ENCODE peak calls at places on chromosomes 7 and 10, in seven cellular contexts. One of them, this sample, is unnamed.

GRCh38 chr10:92965314-92965713 is 95.3 kb upstream of the CYP26C1 start:
- DNase-seq in right lobe of liver: no peak
- DNase-seq in prostate gland: no peak
- DNase-seq in H1: no peak
- DNase-seq in HCT116: peak; percentile 34
- DNase-seq in IMR-90: peak; percentile 73
- DNase-seq in breast epithelium: no peak
- DNase-seq in this sample: no peak

GRCh38 chr7:102286237-102287081 is at the start of gene SH2B2:
- DNase-seq in right lobe of liver: peak; percentile 81
- DNase-seq in prostate gland: peak; percentile 74
- DNase-seq in H1: no peak
- DNase-seq in HCT116: no peak
- DNase-seq in IMR-90: peak; percentile 49
- DNase-seq in breast epithelium: no peak
- DNase-seq in this sample: peak; percentile 67

GRCh38 chr10:133258066-133258817 is 18.4 kb downstream of the ADAM8 start:
- DNase-seq in right lobe of liver: no peak
- DNase-seq in prostate gland: peak; percentile 83
- DNase-seq in H1: no peak
- DNase-seq in HCT116: no peak
- DNase-seq in IMR-90: no peak
- DNase-seq in breast epithelium: no peak
- DNase-seq in this sample: no peak

GRCh38 chr7:140176811-140177702 is at the start of gene KDM7A:
- DNase-seq in right lobe of liver: peak; percentile 95
- DNase-seq in prostate gland: peak; percentile 86
- DNase-seq in H1: peak; percentile 47
- DNase-seq in HCT116: peak; percentile 69
- DNase-seq in IMR-90: peak; percentile 91
- DNase-seq in breast epithelium: peak; percentile 80
- DNase-seq in this sample: peak; percentile 94

GRCh38 chr10:90417466-90418210 is 440.2 kb downstream of the HTR7 start:
- DNase-seq in right lobe of liver: no peak
- DNase-seq in prostate gland: no peak
- DNase-seq in H1: no peak
- DNase-seq in HCT116: no peak
- DNase-seq in IMR-90: peak; percentile 41
- DNase-seq in breast epithelium: no peak
- DNase-seq in this sample: no peak

GRCh38 chr7:46881507-46882127 is 700.3 kb downstream of the TNS3 start:
- DNase-seq in right lobe of liver: no peak
- DNase-seq in prostate gland: no peak
- DNase-seq in H1: no peak
- DNase-seq in HCT116: peak; percentile 22
- DNase-seq in IMR-90: no peak
- DNase-seq in breast epithelium: no peak
- DNase-seq in this sample: no peak

GRCh38 chr7:22395222-22395621 is 38.3 kb upstream of the RAPGEF5 start:
- DNase-seq in right lobe of liver: no peak
- DNase-seq in prostate gland: no peak
- DNase-seq in H1: no peak
- DNase-seq in HCT116: no peak
- DNase-seq in IMR-90: no peak
- DNase-seq in breast epithelium: no peak
- DNase-seq in this sample: no peak

GRCh38 chr10:75466886-75467285 is 35.5 kb downstream of the LRMDA start:
- DNase-seq in right lobe of liver: no peak
- DNase-seq in prostate gland: no peak
- DNase-seq in H1: no peak
- DNase-seq in HCT116: no peak
- DNase-seq in IMR-90: no peak
- DNase-seq in breast epithelium: no peak
- DNase-seq in this sample: no peak

GRCh38 chr10:21467633-21468032 is 57.8 kb downstream of the SKIDA1 start:
- DNase-seq in right lobe of liver: no peak
- DNase-seq in prostate gland: no peak
- DNase-seq in H1: no peak
- DNase-seq in HCT116: no peak
- DNase-seq in IMR-90: no peak
- DNase-seq in breast epithelium: no peak
- DNase-seq in this sample: no peak

GRCh38 chr10:22433875-22434274 is 88.6 kb downstream of the SPAG6 start:
- DNase-seq in right lobe of liver: no peak
- DNase-seq in prostate gland: no peak
- DNase-seq in H1: no peak
- DNase-seq in HCT116: peak; percentile 31
- DNase-seq in IMR-90: peak; percentile 96
- DNase-seq in breast epithelium: no peak
- DNase-seq in this sample: no peak

GRCh38 chr10:53537508-53537907 is 764.9 kb upstream of the MBL2 start:
- DNase-seq in right lobe of liver: no peak
- DNase-seq in prostate gland: no peak
- DNase-seq in H1: no peak
- DNase-seq in HCT116: no peak
- DNase-seq in IMR-90: no peak
- DNase-seq in breast epithelium: no peak
- DNase-seq in this sample: no peak

GRCh38 chr10:114022292-114022691 is 21.4 kb upstream of the ADRB1 start:
- DNase-seq in right lobe of liver: no peak
- DNase-seq in prostate gland: no peak
- DNase-seq in H1: no peak
- DNase-seq in HCT116: no peak
- DNase-seq in IMR-90: no peak
- DNase-seq in breast epithelium: no peak
- DNase-seq in this sample: peak; percentile 70

DNA sequence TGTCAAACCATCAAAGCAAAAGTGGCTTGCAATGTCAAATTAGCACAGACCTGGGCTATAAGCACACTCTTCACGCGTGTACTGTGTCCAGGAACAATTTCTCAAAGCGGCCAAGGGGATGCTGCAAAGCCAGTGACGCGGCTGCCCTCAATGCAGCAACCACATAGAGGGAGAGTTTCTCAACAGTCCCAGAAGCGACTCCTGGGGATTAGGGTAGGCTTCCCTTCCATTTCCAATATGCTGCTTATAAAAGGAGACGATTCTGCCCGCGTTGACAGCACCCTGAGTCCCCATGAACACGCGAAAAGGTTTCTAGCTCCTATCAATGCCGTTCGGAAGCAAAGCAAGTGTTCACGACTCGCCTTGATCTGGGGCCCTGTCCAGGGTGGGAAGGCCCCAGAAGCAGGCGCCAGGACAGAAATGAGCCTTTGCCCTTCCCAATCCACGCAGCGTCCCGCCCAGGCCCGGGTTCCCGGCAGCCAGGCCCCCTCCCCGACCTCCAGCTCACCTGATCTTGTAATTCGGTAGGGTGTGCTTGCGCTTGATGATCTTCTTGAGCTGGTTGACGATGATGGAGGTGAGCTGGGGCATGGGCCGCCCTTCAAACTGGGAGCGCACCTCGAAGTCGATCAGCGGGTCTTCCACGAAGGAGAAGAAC is 1.3 kb downstream of the PDZD8 start:
- DNase-seq in right lobe of liver: peak; percentile 68
- DNase-seq in prostate gland: peak; percentile 25
- DNase-seq in H1: no peak
- DNase-seq in HCT116: no peak
- DNase-seq in IMR-90: peak; percentile 51
- DNase-seq in breast epithelium: no peak
- DNase-seq in this sample: peak; percentile 66
- TF ChIP-seq POLR2A in right lobe of liver: peak; percentile 64
- TF ChIP-seq POLR2A in prostate gland: no peak
- TF ChIP-seq POLR2A in H1: no peak
- TF ChIP-seq POLR2A in HCT116: no peak
- TF ChIP-seq POLR2A in IMR-90: no peak
- TF ChIP-seq POLR2A in breast epithelium: no peak
- TF ChIP-seq POLR2A in this sample: no peak

DNA sequence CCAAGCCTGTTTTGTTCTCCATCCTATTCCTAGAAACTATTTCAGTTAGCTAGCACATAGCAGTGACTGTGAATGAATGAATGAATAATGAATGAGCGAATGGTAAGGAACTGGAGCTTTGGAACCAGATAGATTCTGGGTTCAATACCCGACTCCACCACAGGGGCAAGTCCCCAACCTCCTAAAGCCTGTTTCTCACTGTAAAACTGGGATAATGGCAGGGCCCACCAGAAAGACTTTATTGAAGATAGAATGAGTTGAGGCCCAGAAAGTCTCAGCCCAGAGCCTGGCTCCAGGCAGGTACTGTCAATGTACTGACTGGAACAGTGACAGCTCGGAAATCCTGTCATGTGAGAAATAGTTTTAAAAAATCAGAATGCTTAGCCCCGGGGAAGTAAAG is 1.1 kb upstream of the CDH23 start:
- DNase-seq in right lobe of liver: no peak
- DNase-seq in prostate gland: no peak
- DNase-seq in H1: no peak
- DNase-seq in HCT116: no peak
- DNase-seq in IMR-90: no peak
- DNase-seq in breast epithelium: no peak
- DNase-seq in this sample: no peak
- H3K27me3 ChIP-seq in right lobe of liver: no peaks in the 10 kb centered on the region
- H3K27me3 ChIP-seq in prostate gland: no peaks in the 10 kb centered on the region
- H3K27me3 ChIP-seq in H1: peaks cover 50% of the 10 kb centered on the region
- H3K27me3 ChIP-seq in HCT116: no peaks in the 10 kb centered on the region
- H3K27me3 ChIP-seq in IMR-90: peaks cover 86% of the 10 kb centered on the region
- H3K27me3 ChIP-seq in breast epithelium: no peaks in the 10 kb centered on the region
- H3K27me3 ChIP-seq in this sample: peaks cover 6% of the 10 kb centered on the region

DNA sequence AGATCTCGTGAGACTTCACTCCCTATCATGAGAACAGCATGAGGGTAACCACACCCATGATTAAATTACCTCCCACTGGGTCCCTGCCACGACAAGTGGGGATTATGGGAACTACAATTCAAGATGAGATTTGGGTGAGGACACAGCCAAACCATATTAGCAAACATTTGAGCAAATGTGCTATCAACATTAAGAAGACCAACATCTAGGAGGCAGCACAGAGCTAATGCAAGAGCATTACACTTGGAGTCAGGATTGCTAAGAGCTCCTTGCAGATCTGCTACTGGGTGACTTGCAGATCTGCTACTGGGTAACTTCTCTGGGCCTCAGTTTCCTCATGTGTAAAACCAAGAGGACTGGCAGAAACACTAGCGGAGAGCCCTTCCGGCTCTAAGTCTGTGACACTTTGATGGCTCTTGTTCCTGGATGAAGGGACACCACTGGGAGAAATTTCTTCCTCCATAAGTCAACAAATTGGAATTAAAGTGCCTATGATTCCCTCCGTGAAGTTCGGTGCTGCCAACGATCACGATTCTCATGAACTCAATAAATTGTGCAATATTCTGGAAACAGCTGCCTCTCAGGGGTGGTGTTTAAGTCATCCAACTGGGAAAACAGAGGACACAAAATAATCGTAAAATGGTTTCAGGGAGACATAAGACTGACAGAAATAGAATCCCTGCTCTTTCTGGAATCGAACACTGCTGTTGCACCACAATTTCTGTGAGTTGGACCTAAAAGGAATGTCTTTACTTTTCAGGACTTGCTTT is 115.8 kb upstream of the ITGB1 start:
- DNase-seq in right lobe of liver: no peak
- DNase-seq in prostate gland: no peak
- DNase-seq in H1: no peak
- DNase-seq in HCT116: no peak
- DNase-seq in IMR-90: no peak
- DNase-seq in breast epithelium: no peak
- DNase-seq in this sample: no peak
- H3K27ac ChIP-seq in right lobe of liver: no peak overlapping the region
- H3K27ac ChIP-seq in prostate gland: no peak overlapping the region
- H3K27ac ChIP-seq in H1: no peak overlapping the region
- H3K27ac ChIP-seq in HCT116: no peak overlapping the region
- H3K27ac ChIP-seq in IMR-90: no peak overlapping the region
- H3K27ac ChIP-seq in breast epithelium: peak overlapping the region; percentile 32
- H3K27ac ChIP-seq in this sample: peak overlapping the region; percentile 49

GRCh38 chr7:107836237-107837144 is 33.5 kb upstream of the SLC26A3 start:
- DNase-seq in right lobe of liver: no peak
- DNase-seq in prostate gland: no peak
- DNase-seq in H1: no peak
- DNase-seq in HCT116: peak; percentile 31
- DNase-seq in IMR-90: no peak
- DNase-seq in breast epithelium: no peak
- DNase-seq in this sample: no peak
- TF ChIP-seq POLR2A in right lobe of liver: no peak
- TF ChIP-seq POLR2A in prostate gland: no peak
- TF ChIP-seq POLR2A in H1: no peak
- TF ChIP-seq POLR2A in HCT116: no peak
- TF ChIP-seq POLR2A in IMR-90: no peak
- TF ChIP-seq POLR2A in breast epithelium: no peak
- TF ChIP-seq POLR2A in this sample: no peak

GRCh38 chr7:130142654-130143333 is 62.4 kb downstream of the TMEM209 start:
- DNase-seq in right lobe of liver: no peak
- DNase-seq in prostate gland: no peak
- DNase-seq in H1: no peak
- DNase-seq in HCT116: no peak
- DNase-seq in IMR-90: no peak
- DNase-seq in breast epithelium: no peak
- DNase-seq in this sample: no peak

GRCh38 chr7:130139193-130139950 is 65.8 kb downstream of the TMEM209 start:
- DNase-seq in right lobe of liver: no peak
- DNase-seq in prostate gland: no peak
- DNase-seq in H1: no peak
- DNase-seq in HCT116: no peak
- DNase-seq in IMR-90: no peak
- DNase-seq in breast epithelium: no peak
- DNase-seq in this sample: no peak

GRCh38 chr7:130141161-130141857 is 63.9 kb downstream of the TMEM209 start:
- DNase-seq in right lobe of liver: peak; percentile 46
- DNase-seq in prostate gland: peak; percentile 74
- DNase-seq in H1: peak; percentile 62
- DNase-seq in HCT116: no peak
- DNase-seq in IMR-90: peak; percentile 73
- DNase-seq in breast epithelium: peak; percentile 78
- DNase-seq in this sample: peak; percentile 78

GRCh38 chr7:130141858-130142653 is 63.1 kb downstream of the TMEM209 start:
- DNase-seq in right lobe of liver: no peak
- DNase-seq in prostate gland: no peak
- DNase-seq in H1: no peak
- DNase-seq in HCT116: no peak
- DNase-seq in IMR-90: no peak
- DNase-seq in breast epithelium: no peak
- DNase-seq in this sample: no peak

DNA sequence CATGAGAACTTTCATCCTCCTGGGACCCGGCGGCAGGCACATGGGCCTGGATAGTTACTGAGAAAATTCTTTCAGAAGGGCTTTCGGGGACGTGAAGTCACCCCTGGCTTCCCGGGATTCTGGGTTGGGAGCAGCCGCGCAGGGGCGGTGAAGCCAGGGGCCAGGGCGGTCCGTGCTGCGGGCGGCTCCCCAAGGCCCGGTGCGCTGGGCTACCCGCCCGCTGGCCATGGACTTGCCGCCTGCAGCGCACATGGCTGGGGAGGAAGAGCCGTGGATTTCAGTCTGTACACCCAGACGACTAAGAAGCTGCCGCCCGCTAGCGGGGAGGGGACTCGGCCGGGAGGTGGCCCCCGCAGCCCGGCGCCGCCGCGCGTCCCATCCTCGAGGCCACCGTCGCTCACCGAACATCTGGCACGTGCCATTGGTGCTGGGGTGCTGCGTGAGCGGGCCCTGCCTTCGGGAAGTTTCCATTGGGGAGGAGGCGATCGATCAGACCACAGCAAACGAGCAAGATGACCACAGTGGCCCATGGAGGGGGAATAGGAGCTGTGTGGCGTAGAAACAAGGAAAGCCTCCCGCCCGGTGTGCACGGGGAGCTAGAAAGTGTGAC is 64.5 kb downstream of the TMEM209 start:
- DNase-seq in right lobe of liver: no peak
- DNase-seq in prostate gland: no peak
- DNase-seq in H1: no peak
- DNase-seq in HCT116: no peak
- DNase-seq in IMR-90: no peak
- DNase-seq in breast epithelium: no peak
- DNase-seq in this sample: no peak
- H3K27me3 ChIP-seq in right lobe of liver: no peaks in the 10 kb centered on the region
- H3K27me3 ChIP-seq in prostate gland: no peaks in the 10 kb centered on the region
- H3K27me3 ChIP-seq in H1: peaks cover 12% of the 10 kb centered on the region
- H3K27me3 ChIP-seq in HCT116: no peaks in the 10 kb centered on the region
- H3K27me3 ChIP-seq in IMR-90: no peaks in the 10 kb centered on the region
- H3K27me3 ChIP-seq in breast epithelium: no peaks in the 10 kb centered on the region
- H3K27me3 ChIP-seq in this sample: no peaks in the 10 kb centered on the region